ENCODE peak calls at places on chromosomes 5 and 9, in eight cellular contexts. One of them, this sample, is unnamed.

GRCh38 chr5:158203256-158203655 is 344.3 kb upstream of the CLINT1 start:
- DNase-seq in brain microvascular endothelial cell: no peak
- DNase-seq in HCT116: no peak
- DNase-seq in NB4: no peak
- DNase-seq in GM23338: no peak
- DNase-seq in PC-9: no peak
- DNase-seq in right atrium auricular region: no peak
- DNase-seq in bronchial epithelial cell: no peak
- DNase-seq in this sample: no peak

GRCh38 chr9:33233659-33234335 is 6.2 kb upstream of the SPINK4 start:
- DNase-seq in brain microvascular endothelial cell: peak; percentile 91
- DNase-seq in HCT116: peak; percentile 95
- DNase-seq in NB4: no peak
- DNase-seq in GM23338: no peak
- DNase-seq in PC-9: peak; percentile 86
- DNase-seq in right atrium auricular region: no peak
- DNase-seq in bronchial epithelial cell: peak; percentile 99
- DNase-seq in this sample: peak; percentile 74

GRCh38 chr5:125399885-125400284 is 653.4 kb upstream of the ZNF608 start:
- DNase-seq in brain microvascular endothelial cell: no peak
- DNase-seq in HCT116: no peak
- DNase-seq in NB4: no peak
- DNase-seq in GM23338: no peak
- DNase-seq in PC-9: no peak
- DNase-seq in right atrium auricular region: no peak
- DNase-seq in bronchial epithelial cell: peak; percentile 79
- DNase-seq in this sample: no peak

GRCh38 chr9:6029581-6029980 is 14.2 kb upstream of the RANBP6 start:
- DNase-seq in brain microvascular endothelial cell: no peak
- DNase-seq in HCT116: no peak
- DNase-seq in NB4: no peak
- DNase-seq in GM23338: no peak
- DNase-seq in PC-9: no peak
- DNase-seq in right atrium auricular region: no peak
- DNase-seq in bronchial epithelial cell: no peak
- DNase-seq in this sample: no peak

GRCh38 chr5:136638084-136638483 is 272.7 kb upstream of the TRPC7 start:
- DNase-seq in brain microvascular endothelial cell: no peak
- DNase-seq in HCT116: no peak
- DNase-seq in NB4: no peak
- DNase-seq in GM23338: no peak
- DNase-seq in PC-9: no peak
- DNase-seq in right atrium auricular region: no peak
- DNase-seq in bronchial epithelial cell: peak; percentile 14
- DNase-seq in this sample: no peak

GRCh38 chr5:82364497-82364896 is 86.3 kb upstream of the RPS23 start:
- DNase-seq in brain microvascular endothelial cell: peak; percentile 75
- DNase-seq in HCT116: no peak
- DNase-seq in NB4: no peak
- DNase-seq in GM23338: peak; percentile 72
- DNase-seq in PC-9: no peak
- DNase-seq in right atrium auricular region: no peak
- DNase-seq in bronchial epithelial cell: peak; percentile 71
- DNase-seq in this sample: no peak

GRCh38 chr5:28216939-28217360 is 1178.6 kb upstream of the CDH9 start:
- DNase-seq in brain microvascular endothelial cell: no peak
- DNase-seq in HCT116: no peak
- DNase-seq in NB4: no peak
- DNase-seq in GM23338: no peak
- DNase-seq in PC-9: no peak
- DNase-seq in right atrium auricular region: no peak
- DNase-seq in bronchial epithelial cell: no peak
- DNase-seq in this sample: no peak

GRCh38 chr9:23683476-23684095 is 142.5 kb downstream of the ELAVL2 start:
- DNase-seq in brain microvascular endothelial cell: no peak
- DNase-seq in HCT116: no peak
- DNase-seq in NB4: no peak
- DNase-seq in GM23338: peak; percentile 68
- DNase-seq in PC-9: no peak
- DNase-seq in right atrium auricular region: no peak
- DNase-seq in bronchial epithelial cell: no peak
- DNase-seq in this sample: no peak

GRCh38 chr5:56677693-56678092 is 137.7 kb upstream of the MAP3K1 start:
- DNase-seq in brain microvascular endothelial cell: no peak
- DNase-seq in HCT116: no peak
- DNase-seq in NB4: peak; percentile 62
- DNase-seq in GM23338: no peak
- DNase-seq in PC-9: no peak
- DNase-seq in right atrium auricular region: no peak
- DNase-seq in bronchial epithelial cell: no peak
- DNase-seq in this sample: no peak

GRCh38 chr5:57174128-57174849 is 430 bp downstream of the GPBP1 start:
- DNase-seq in brain microvascular endothelial cell: no peak
- DNase-seq in HCT116: no peak
- DNase-seq in NB4: peak; percentile 70
- DNase-seq in GM23338: peak; percentile 62
- DNase-seq in PC-9: peak; percentile 20
- DNase-seq in right atrium auricular region: no peak
- DNase-seq in bronchial epithelial cell: no peak
- DNase-seq in this sample: no peak

GRCh38 chr5:52787600-52788504 is at the start of the genes ITGA1 and PELO:
- DNase-seq in brain microvascular endothelial cell: peak; percentile 83
- DNase-seq in HCT116: peak; percentile 59
- DNase-seq in NB4: peak; percentile 60
- DNase-seq in GM23338: peak; percentile 86
- DNase-seq in PC-9: peak; percentile 65
- DNase-seq in right atrium auricular region: peak; percentile 90
- DNase-seq in bronchial epithelial cell: peak; percentile 59
- DNase-seq in this sample: no peak

GRCh38 chr9:136726631-136727191 is 14.3 kb downstream of the DIPK1B start:
- DNase-seq in brain microvascular endothelial cell: peak; percentile 17
- DNase-seq in HCT116: no peak
- DNase-seq in NB4: peak; percentile 68
- DNase-seq in GM23338: no peak
- DNase-seq in PC-9: no peak
- DNase-seq in right atrium auricular region: no peak
- DNase-seq in bronchial epithelial cell: no peak
- DNase-seq in this sample: peak; percentile 67

GRCh38 chr9:87285183-87285582 is 212.5 kb upstream of the DAPK1 start:
- DNase-seq in brain microvascular endothelial cell: peak; percentile 33
- DNase-seq in HCT116: no peak
- DNase-seq in NB4: no peak
- DNase-seq in GM23338: no peak
- DNase-seq in PC-9: no peak
- DNase-seq in right atrium auricular region: no peak
- DNase-seq in bronchial epithelial cell: no peak
- DNase-seq in this sample: peak; percentile 60

GRCh38 chr9:87292449-87293191 is 205.0 kb upstream of the DAPK1 start:
- DNase-seq in brain microvascular endothelial cell: peak; percentile 73
- DNase-seq in HCT116: no peak
- DNase-seq in NB4: no peak
- DNase-seq in GM23338: no peak
- DNase-seq in PC-9: no peak
- DNase-seq in right atrium auricular region: no peak
- DNase-seq in bronchial epithelial cell: no peak
- DNase-seq in this sample: no peak

GRCh38 chr9:87286506-87286905 is 211.2 kb upstream of the DAPK1 start:
- DNase-seq in brain microvascular endothelial cell: no peak
- DNase-seq in HCT116: no peak
- DNase-seq in NB4: no peak
- DNase-seq in GM23338: no peak
- DNase-seq in PC-9: no peak
- DNase-seq in right atrium auricular region: no peak
- DNase-seq in bronchial epithelial cell: no peak
- DNase-seq in this sample: no peak

DNA sequence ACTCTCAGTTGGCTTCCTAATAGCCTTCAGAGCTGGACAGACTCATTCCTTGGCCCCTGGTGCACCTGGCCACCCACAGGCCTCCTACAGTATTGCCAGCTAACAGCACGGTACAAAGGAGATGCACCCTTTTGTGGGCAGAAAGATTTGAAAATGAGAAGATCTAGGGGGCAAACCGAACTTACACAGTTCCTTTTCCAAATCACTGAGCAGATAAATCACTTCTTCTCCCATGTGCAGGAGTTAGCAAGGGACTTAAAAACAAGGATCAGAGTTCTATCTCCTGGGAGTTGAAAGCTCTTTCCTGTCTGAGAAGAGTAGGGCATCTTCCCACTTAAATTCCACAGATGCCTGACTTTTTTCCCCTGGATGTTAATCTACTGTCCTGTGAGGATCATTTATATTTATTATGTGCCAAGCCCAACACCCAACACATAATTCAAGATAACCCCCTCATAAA is 207.4 kb upstream of the DAPK1 start:
- DNase-seq in brain microvascular endothelial cell: peak; percentile 47
- DNase-seq in HCT116: no peak
- DNase-seq in NB4: no peak
- DNase-seq in GM23338: peak; percentile 31
- DNase-seq in PC-9: no peak
- DNase-seq in right atrium auricular region: no peak
- DNase-seq in bronchial epithelial cell: no peak
- DNase-seq in this sample: no peak
- TF ChIP-seq CTCF in brain microvascular endothelial cell: peak; percentile 71
- TF ChIP-seq CTCF in HCT116: peak; percentile 39
- TF ChIP-seq CTCF in NB4: no peak
- TF ChIP-seq CTCF in GM23338: peak; percentile 31
- TF ChIP-seq CTCF in PC-9: peak; percentile 50
- TF ChIP-seq CTCF in right atrium auricular region: no peak
- TF ChIP-seq CTCF in bronchial epithelial cell: no peak
- TF ChIP-seq CTCF in this sample: peak; percentile 27

GRCh38 chr5:131400585-131400984 is 136.7 kb downstream of the CDC42SE2 start:
- DNase-seq in brain microvascular endothelial cell: no peak
- DNase-seq in HCT116: no peak
- DNase-seq in NB4: no peak
- DNase-seq in GM23338: no peak
- DNase-seq in PC-9: no peak
- DNase-seq in right atrium auricular region: no peak
- DNase-seq in bronchial epithelial cell: no peak
- DNase-seq in this sample: no peak

GRCh38 chr5:131406997-131407638 is 143.3 kb downstream of the CDC42SE2 start:
- DNase-seq in brain microvascular endothelial cell: no peak
- DNase-seq in HCT116: no peak
- DNase-seq in NB4: no peak
- DNase-seq in GM23338: no peak
- DNase-seq in PC-9: no peak
- DNase-seq in right atrium auricular region: no peak
- DNase-seq in bronchial epithelial cell: no peak
- DNase-seq in this sample: no peak

GRCh38 chr5:131405674-131406073 is 141.8 kb downstream of the CDC42SE2 start:
- DNase-seq in brain microvascular endothelial cell: no peak
- DNase-seq in HCT116: no peak
- DNase-seq in NB4: no peak
- DNase-seq in GM23338: no peak
- DNase-seq in PC-9: no peak
- DNase-seq in right atrium auricular region: no peak
- DNase-seq in bronchial epithelial cell: no peak
- DNase-seq in this sample: no peak

DNA sequence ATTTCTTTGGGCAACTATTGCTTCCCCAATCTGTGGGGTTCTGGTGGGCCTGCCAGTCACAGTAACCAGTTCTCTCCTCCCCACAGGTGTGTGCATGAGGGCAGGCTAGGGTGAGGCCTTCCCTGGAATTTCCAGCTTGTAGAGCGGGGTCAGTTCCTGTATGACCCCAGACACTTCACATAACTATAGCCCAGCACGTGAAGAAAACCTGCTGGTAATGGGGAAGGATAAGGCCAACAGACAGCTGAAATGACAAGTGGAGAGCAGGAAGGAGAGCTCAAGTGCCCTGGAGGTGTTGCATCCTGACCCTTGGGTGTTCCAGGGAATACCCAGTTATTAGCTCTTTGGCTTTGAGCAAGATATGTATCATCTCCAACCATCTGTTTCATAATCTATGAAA is 142.2 kb downstream of the CDC42SE2 start:
- DNase-seq in brain microvascular endothelial cell: no peak
- DNase-seq in HCT116: no peak
- DNase-seq in NB4: no peak
- DNase-seq in GM23338: no peak
- DNase-seq in PC-9: no peak
- DNase-seq in right atrium auricular region: no peak
- DNase-seq in bronchial epithelial cell: no peak
- DNase-seq in this sample: no peak
- H3K4me3 ChIP-seq in brain microvascular endothelial cell: no peak overlapping the region
- H3K4me3 ChIP-seq in HCT116: no peak overlapping the region
- H3K4me3 ChIP-seq in NB4: no peak overlapping the region
- H3K4me3 ChIP-seq in GM23338: no peak overlapping the region
- H3K4me3 ChIP-seq in PC-9: no peak overlapping the region
- H3K4me3 ChIP-seq in right atrium auricular region: no peak overlapping the region
- H3K4me3 ChIP-seq in bronchial epithelial cell: no peak overlapping the region
- H3K4me3 ChIP-seq in this sample: no peak overlapping the region

DNA sequence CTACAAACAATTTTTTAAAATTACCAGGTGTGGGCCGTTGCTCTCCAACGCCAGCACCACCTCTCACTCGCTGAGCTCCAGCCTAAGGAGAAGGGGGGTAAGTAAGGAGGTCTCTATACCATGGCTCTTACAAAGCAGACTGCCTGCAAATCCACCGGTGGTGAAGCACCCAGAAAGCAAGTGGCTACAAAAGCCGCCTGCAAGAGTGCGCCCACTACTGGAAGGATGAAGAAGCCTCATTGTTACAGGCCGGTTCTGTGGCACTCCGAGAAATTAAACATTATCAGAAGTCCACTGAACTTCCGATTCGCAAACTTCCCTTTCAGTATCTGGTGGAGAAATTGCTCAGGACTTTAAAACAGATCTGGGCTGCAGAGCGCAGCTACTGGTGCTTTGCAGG is 46.0 kb downstream of the CDO1 start:
- DNase-seq in brain microvascular endothelial cell: no peak
- DNase-seq in HCT116: peak; percentile 12
- DNase-seq in NB4: peak; percentile 15
- DNase-seq in GM23338: peak; percentile 87
- DNase-seq in PC-9: no peak
- DNase-seq in right atrium auricular region: no peak
- DNase-seq in bronchial epithelial cell: peak; percentile 4
- DNase-seq in this sample: no peak
- TF ChIP-seq CTCF in brain microvascular endothelial cell: peak; percentile 61
- TF ChIP-seq CTCF in HCT116: peak; percentile 81
- TF ChIP-seq CTCF in NB4: peak; percentile 40
- TF ChIP-seq CTCF in GM23338: peak; percentile 92
- TF ChIP-seq CTCF in PC-9: peak; percentile 54
- TF ChIP-seq CTCF in right atrium auricular region: no peak
- TF ChIP-seq CTCF in bronchial epithelial cell: peak; percentile 64
- TF ChIP-seq CTCF in this sample: peak; percentile 51

DNA sequence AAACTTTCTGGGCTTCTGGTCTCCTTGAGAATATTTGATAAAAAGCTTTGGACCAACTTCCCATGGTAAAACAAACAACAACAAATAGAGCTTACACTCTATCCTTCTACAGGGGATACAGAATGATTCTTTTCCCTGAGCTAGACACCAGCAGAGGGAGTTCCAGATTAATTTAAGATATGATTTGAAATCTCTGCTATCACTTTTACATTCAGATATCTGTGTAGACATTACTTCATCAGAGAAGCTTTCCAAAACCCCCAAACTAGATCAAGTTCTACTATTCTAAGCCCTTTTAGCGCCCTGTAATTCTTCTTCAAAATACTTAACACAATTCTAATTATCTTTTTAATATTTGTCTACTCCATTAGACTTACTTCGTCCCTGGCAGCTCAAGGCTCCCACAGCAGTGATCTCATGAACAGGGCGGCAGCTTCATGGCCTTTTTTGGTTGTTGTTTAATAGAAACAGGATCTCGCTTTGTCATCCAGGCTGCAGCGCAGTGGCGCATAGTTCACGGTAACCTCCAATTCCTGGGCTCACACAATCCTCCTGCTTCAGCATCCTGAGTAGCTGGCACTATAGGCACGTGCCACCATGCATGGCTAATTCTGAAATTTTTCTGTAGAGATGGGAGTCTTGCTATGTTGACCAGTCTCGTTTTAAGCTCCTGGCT is 938 bp upstream of the GALNT12 start:
- DNase-seq in brain microvascular endothelial cell: no peak
- DNase-seq in HCT116: no peak
- DNase-seq in NB4: no peak
- DNase-seq in GM23338: no peak
- DNase-seq in PC-9: no peak
- DNase-seq in right atrium auricular region: no peak
- DNase-seq in bronchial epithelial cell: no peak
- DNase-seq in this sample: no peak
- H3K4me3 ChIP-seq in brain microvascular endothelial cell: no peak overlapping the region
- H3K4me3 ChIP-seq in HCT116: no peak overlapping the region
- H3K4me3 ChIP-seq in NB4: no peak overlapping the region
- H3K4me3 ChIP-seq in GM23338: peak overlapping the region; percentile 74
- H3K4me3 ChIP-seq in PC-9: peak overlapping the region; percentile 87
- H3K4me3 ChIP-seq in right atrium auricular region: no peak overlapping the region
- H3K4me3 ChIP-seq in bronchial epithelial cell: no peak overlapping the region
- H3K4me3 ChIP-seq in this sample: no peak overlapping the region